ENCODE peak calls at places on chromosomes 11 and 22, in four cellular contexts. A is AG09309, W is Calu3, U is H1. T is an unnamed sample.

GRCh38 chr22:19383292-19383691 is 48.2 kb downstream of the HIRA start:
- DNase-seq in A (no peak), W (no peak), U (no peak), T (no peak)

GRCh38 chr11:78019808-78020207 is 3.3 kb downstream of the KCTD14 start:
- DNase-seq in A (no peak), W (no peak), U (no peak), T (no peak)

GRCh38 chr11:93512073-93512475 is 31.1 kb downstream of the SMCO4 start:
- DNase-seq in A (no peak), W (no peak), U (no peak), T (no peak)

GRCh38 chr11:118226294-118226693 is 1.5 kb upstream of the JAML start:
- DNase-seq in A (no peak), W (no peak), U (no peak), T (no peak)

GRCh38 chr11:26229270-26229669 is 102.7 kb upstream of the ANO3 start:
- DNase-seq in A (no peak), W (no peak), U (no peak), T (no peak)

GRCh38 chr22:41469218-41469851 is 418 bp downstream of the ACO2 start:
- DNase-seq in A (no peak), W (no peak), U (no peak), T (no peak)

GRCh38 chr22:48167238-48167637 is 1404.8 kb downstream of the TBC1D22A start:
- DNase-seq in A (no peak), W (no peak), U (no peak), T (no peak)

GRCh38 chr22:37659066-37659896 is 758 bp downstream of the PDXP start:
- DNase-seq in A (no peak), W (no peak), U (no peak), T (peak; percentile 57)

GRCh38 chr11:9606799-9607510 is 33.5 kb downstream of the WEE1 start:
- DNase-seq in A (no peak), W (peak; percentile 36), U (peak; percentile 70), T (no peak)

GRCh38 chr22:24247011-24247507 is 2.2 kb upstream of the GGT5 start:
- DNase-seq in A (no peak), W (no peak), U (no peak), T (no peak)

GRCh38 chr11:12494699-12495098 is 117.3 kb downstream of the PARVA start:
- DNase-seq in A (no peak), W (no peak), U (no peak), T (no peak)

GRCh38 chr22:26438006-26438405 is 8.9 kb downstream of the ASPHD2 start:
- DNase-seq in A (no peak), W (no peak), U (no peak), T (no peak)
- TF ChIP-seq CTCF in A (no peak), W (no peak), U (peak; percentile 40), T (no peak)

GRCh38 chr22:30823015-30823370 is 128.3 kb downstream of the OSBP2 start:
- DNase-seq in A (no peak), W (no peak), U (no peak), T (no peak)
- TF ChIP-seq CTCF in A (no peak), W (no peak), U (peak; percentile 33), T (no peak)

DNA sequence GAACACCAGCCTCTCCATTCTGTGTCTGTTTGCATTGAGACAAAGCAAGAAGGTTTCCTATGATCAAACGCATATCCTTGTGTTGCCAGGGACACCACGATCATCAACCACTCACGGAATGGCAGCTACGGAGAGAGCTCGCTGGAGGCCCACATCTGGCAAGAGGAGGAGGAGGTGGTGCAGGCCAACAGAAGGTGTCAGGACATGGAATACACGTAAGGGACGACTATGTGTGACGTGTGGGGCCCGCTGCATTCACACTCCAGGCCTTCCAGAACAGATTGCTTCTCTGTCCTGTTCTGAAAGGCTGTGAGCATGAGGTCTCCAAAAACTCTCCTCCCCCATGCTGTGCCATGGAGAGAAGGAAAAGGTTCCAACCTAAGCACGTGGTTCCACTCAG is 96.5 kb downstream of the AMOTL1 start:
- DNase-seq in A (no peak), W (no peak), U (no peak), T (no peak)
- TF ChIP-seq CTCF in A (no peak), W (no peak), U (no peak), T (no peak)

DNA sequence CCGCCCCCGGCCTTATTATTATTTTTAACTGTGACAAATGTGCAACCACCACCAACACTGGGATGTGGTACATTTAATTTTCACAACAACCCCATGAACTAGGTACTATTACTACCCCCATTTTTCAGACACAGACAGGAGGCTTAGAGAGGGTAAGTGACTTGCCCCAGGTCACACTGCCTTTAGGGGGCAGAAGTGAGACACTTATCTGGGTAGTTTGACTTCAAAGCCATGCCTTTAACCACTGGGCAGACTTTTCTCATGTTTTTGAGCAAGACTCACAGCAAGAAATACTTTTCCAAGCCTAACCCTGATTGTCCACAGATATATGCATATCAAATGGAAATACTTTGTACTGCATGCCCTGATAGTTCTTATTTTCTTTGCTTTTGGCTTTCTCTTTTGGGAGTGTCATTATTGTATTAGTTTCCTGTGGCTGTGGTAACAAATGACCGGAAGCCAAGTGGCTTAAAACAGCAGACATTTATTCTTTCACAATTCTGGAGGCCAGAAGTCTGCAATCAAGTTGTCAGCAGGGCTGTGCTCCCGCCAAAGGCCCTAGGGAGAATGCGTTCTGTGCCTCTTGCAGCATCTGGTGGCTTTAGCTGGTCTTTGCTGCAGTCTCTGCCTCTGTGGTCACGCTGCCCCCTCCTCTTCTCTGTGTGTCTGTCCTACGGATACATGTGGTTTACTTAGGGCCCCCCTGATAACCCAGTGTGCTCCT is 110.8 kb downstream of the GRIK4 start:
- DNase-seq in A (no peak), W (no peak), U (no peak), T (no peak)
- TF ChIP-seq CTCF in A (no peak), W (no peak), U (peak; percentile 75), T (no peak)

GRCh38 chr11:95668113-95668512 is 121.5 kb downstream of the FAM76B start:
- DNase-seq in A (no peak), W (no peak), U (no peak), T (no peak)

GRCh38 chr11:95676280-95676679 is 113.3 kb downstream of the FAM76B start:
- DNase-seq in A (no peak), W (no peak), U (no peak), T (no peak)

GRCh38 chr11:95675585-95675984 is 114.0 kb downstream of the FAM76B start:
- DNase-seq in A (no peak), W (no peak), U (no peak), T (no peak)

GRCh38 chr11:95674669-95675358 is 114.8 kb downstream of the FAM76B start:
- DNase-seq in A (no peak), W (no peak), U (no peak), T (no peak)

GRCh38 chr11:95671768-95672167 is 117.8 kb downstream of the FAM76B start:
- DNase-seq in A (no peak), W (no peak), U (no peak), T (no peak)
- TF ChIP-seq CTCF in A (no peak), W (no peak), U (no peak), T (no peak)

GRCh38 chr11:38411149-38411548 is 1813.1 kb upstream of the RAG2 start:
- DNase-seq in A (no peak), W (no peak), U (no peak), T (no peak)
- TF ChIP-seq CTCF in A (no peak), W (no peak), U (peak; percentile 61), T (no peak)

GRCh38 chr11:61617515-61617914 is 36.6 kb upstream of the SYT7 start:
- DNase-seq in A (no peak), W (no peak), U (no peak), T (no peak)
- TF ChIP-seq CTCF in A (no peak), W (no peak), U (peak; percentile 21), T (no peak)

GRCh38 chr11:125431009-125431408 is 65.1 kb downstream of the FEZ1 start:
- DNase-seq in A (no peak), W (no peak), U (no peak), T (no peak)
- TF ChIP-seq CTCF in A (no peak), W (no peak), U (no peak), T (no peak)

GRCh38 chr11:74257934-74258553 is 53.4 kb downstream of the P4HA3 start:
- DNase-seq in A (no peak), W (no peak), U (no peak), T (peak; percentile 31)
- TF ChIP-seq CTCF in A (no peak), W (no peak), U (no peak), T (no peak)

DNA sequence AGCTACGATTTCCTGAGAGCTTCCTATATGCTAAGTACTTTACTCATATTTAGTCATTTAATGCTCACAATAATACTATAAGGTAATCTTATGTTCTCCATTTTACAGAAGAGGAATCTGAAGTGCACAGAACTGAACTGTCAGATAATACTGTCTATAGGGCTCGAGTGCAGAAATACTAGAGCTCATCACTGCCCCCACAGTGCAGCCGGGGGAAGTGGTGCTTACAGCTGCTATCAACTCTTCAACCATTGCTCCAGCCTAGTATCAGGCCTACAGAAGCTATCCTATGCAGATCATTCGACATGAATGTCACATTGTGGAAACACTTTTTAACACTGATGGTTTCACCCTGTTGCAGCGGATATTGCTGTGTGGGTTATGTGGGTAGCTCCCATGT is 929.9 kb downstream of the NTM start:
- DNase-seq in A (no peak), W (no peak), U (no peak), T (no peak)
- TF ChIP-seq CTCF in A (peak; percentile 43), W (no peak), U (peak; percentile 76), T (no peak)

T was measured in pancreas.